ENCODE peak calls at places on chromosomes 5 and 9, in seven cellular contexts. D is A673, P is cardiac muscle cell, K is Panc1, I is H1, R is adrenal gland, Z is small intestine. V is an unnamed sample. For H3K36me3 and H3K9me3, the result is how much of the 10 kb centered on the place peaks cover.

GRCh38 chr9:124708070-124708469 is 63.0 kb downstream of the NR6A1 start:
- DNase-seq in D (no peak), P (no peak), K (no peak), I (no peak), R (no peak), Z (peak), V (no peak)

GRCh38 chr9:108476574-108476973 is 379.2 kb downstream of the ACTL7B start:
- DNase-seq in D (no peak), P (no peak), K (no peak), I (no peak), R (no peak), Z (no peak), V (no peak)

GRCh38 chr5:21688655-21689054 is 1164.5 kb downstream of the CDH12 start:
- DNase-seq in D (no peak), P (peak), K (no peak), I (no peak), R (no peak), Z (no peak), V (no peak)

GRCh38 chr9:841371-842209 is at the start of gene DMRT1:
- DNase-seq in D (no peak), P (no peak), K (no peak), I (peak), R (no peak), Z (no peak), V (peak)

GRCh38 chr9:77922587-77922986 is 109.0 kb downstream of the GNAQ start:
- DNase-seq in D (no peak), P (peak), K (no peak), I (no peak), R (no peak), Z (no peak), V (no peak)

GRCh38 chr5:142627371-142628217 is 58.3 kb downstream of the FGF1 start:
- DNase-seq in D (no peak), P (no peak), K (no peak), I (no peak), R (no peak), Z (no peak), V (no peak)

GRCh38 chr9:124133752-124134151 is 122.2 kb downstream of the LHX2 start:
- DNase-seq in D (no peak), P (peak), K (no peak), I (no peak), R (peak), Z (peak), V (no peak)

GRCh38 chr5:152113401-152113800 is 188.8 kb upstream of the GLRA1 start:
- DNase-seq in D (no peak), P (no peak), K (no peak), I (no peak), R (no peak), Z (no peak), V (no peak)

GRCh38 chr5:151470440-151470839 is 23.0 kb downstream of the SLC36A1 start:
- DNase-seq in D (no peak), P (peak), K (no peak), I (no peak), R (no peak), Z (no peak), V (no peak)

GRCh38 chr5:133861161-133861737 is 107.2 kb downstream of the C5orf15 start:
- DNase-seq in D (no peak), P (no peak), K (no peak), I (no peak), R (no peak), Z (no peak), V (no peak)

GRCh38 chr5:120327180-120327579 is 136.9 kb upstream of the PRR16 start:
- DNase-seq in D (peak), P (peak), K (no peak), I (no peak), R (no peak), Z (no peak), V (no peak)

GRCh38 chr9:134418986-134419683 is 92.9 kb downstream of the RXRA start:
- DNase-seq in D (no peak), P (no peak), K (no peak), I (no peak), R (peak), Z (no peak), V (no peak)

GRCh38 chr9:20491612-20492011 is 130.7 kb downstream of the MLLT3 start:
- DNase-seq in D (no peak), P (no peak), K (no peak), I (no peak), R (no peak), Z (no peak), V (no peak)

GRCh38 chr5:84014966-84015365 is 294.3 kb upstream of the HAPLN1 start:
- DNase-seq in D (no peak), P (no peak), K (no peak), I (no peak), R (no peak), Z (no peak), V (no peak)

GRCh38 chr5:154593091-154593490 is 115.1 kb upstream of the HAND1 start:
- DNase-seq in D (no peak), P (peak), K (no peak), I (no peak), R (no peak), Z (no peak), V (peak)

GRCh38 chr9:104868687-104869404 is 59.1 kb downstream of the ABCA1 start:
- DNase-seq in D (peak), P (peak), K (no peak), I (peak), R (peak), Z (no peak), V (peak)

GRCh38 chr5:175836741-175837729 is 34.3 kb upstream of the CPLX2 start:
- DNase-seq in D (no peak), P (no peak), K (no peak), I (no peak), R (no peak), Z (no peak), V (no peak)

GRCh38 chr9:36499156-36499886 is 73.4 kb upstream of the MELK start:
- DNase-seq in D (no peak), P (no peak), K (no peak), I (no peak), R (no peak), Z (no peak), V (no peak)

GRCh38 chr9:89482056-89482784 is 15.7 kb downstream of the SEMA4D start:
- DNase-seq in D (no peak), P (no peak), K (no peak), I (no peak), R (no peak), Z (no peak), V (no peak)

GRCh38 chr9:4084440-4084818 is 215.4 kb downstream of the GLIS3 start:
- DNase-seq in D (no peak), P (peak), K (no peak), I (no peak), R (no peak), Z (peak), V (no peak)

GRCh38 chr9:613771-614347 is 227.6 kb upstream of the DMRT1 start:
- DNase-seq in D (peak), P (peak), K (peak), I (peak), R (peak), Z (peak), V (peak)

GRCh38 chr5:65262094-65262493 is 219.6 kb downstream of the ADAMTS6 start:
- DNase-seq in D (peak), P (peak), K (no peak), I (no peak), R (peak), Z (no peak), V (no peak)

GRCh38 chr9:91214086-91214485 is 147.6 kb downstream of the AUH start:
- DNase-seq in D (peak), P (peak), K (no peak), I (no peak), R (no peak), Z (no peak), V (no peak)

GRCh38 chr5:96584712-96585111 is 77.5 kb upstream of the CAST start:
- DNase-seq in D (no peak), P (no peak), K (no peak), I (no peak), R (peak), Z (no peak), V (no peak)

GRCh38 chr5:138568061-138568824 is 7.0 kb downstream of the HSPA9 start:
- DNase-seq in D (no peak), P (no peak), K (no peak), I (no peak), R (no peak), Z (no peak), V (peak)

GRCh38 chr5:43623048-43623447 is 20.1 kb downstream of the NNT start:
- DNase-seq in D (no peak), P (no peak), K (no peak), I (no peak), R (no peak), Z (no peak), V (no peak)

GRCh38 chr5:107576736-107577440 is 93.8 kb downstream of the EFNA5 start:
- DNase-seq in D (no peak), P (peak), K (no peak), I (no peak), R (no peak), Z (no peak), V (no peak)

GRCh38 chr9:97109194-97109811 is 70.4 kb upstream of the CTSV start:
- DNase-seq in D (peak), P (peak), K (peak), I (peak), R (peak), Z (peak), V (peak)

GRCh38 chr5:150503977-150504620 is 3.8 kb upstream of the NDST1 start:
- DNase-seq in D (no peak), P (peak), K (no peak), I (no peak), R (peak), Z (peak), V (peak)

GRCh38 chr5:170701321-170701720 is 82.2 kb upstream of the GABRP start:
- DNase-seq in D (peak), P (no peak), K (no peak), I (no peak), R (no peak), Z (no peak), V (no peak)

GRCh38 chr9:21994996-21995651 is 533 bp downstream of the CDKN2B-AS1 start:
- DNase-seq in D (no peak), P (peak), K (no peak), I (peak), R (peak), Z (peak), V (no peak)
- H3K4me3 ChIP-seq in D (no peak), P (peak), K (peak), I (peak), R (peak), Z (peak), V (no peak)

GRCh38 chr9:37503736-37504135 is 18.0 kb downstream of the POLR1E start:
- DNase-seq in D (no peak), P (peak), K (no peak), I (no peak), R (peak), Z (peak), V (no peak)
- H3K36me3 ChIP-seq in D (half or more), P (under half), K (under half), I (under half), R (under half), Z (under half), V (half or more)

GRCh38 chr5:140764177-140765020 is 21.5 kb upstream of the PCDHA1 start:
- DNase-seq in D (no peak), P (no peak), K (no peak), I (no peak), R (no peak), Z (no peak), V (no peak)

DNA sequence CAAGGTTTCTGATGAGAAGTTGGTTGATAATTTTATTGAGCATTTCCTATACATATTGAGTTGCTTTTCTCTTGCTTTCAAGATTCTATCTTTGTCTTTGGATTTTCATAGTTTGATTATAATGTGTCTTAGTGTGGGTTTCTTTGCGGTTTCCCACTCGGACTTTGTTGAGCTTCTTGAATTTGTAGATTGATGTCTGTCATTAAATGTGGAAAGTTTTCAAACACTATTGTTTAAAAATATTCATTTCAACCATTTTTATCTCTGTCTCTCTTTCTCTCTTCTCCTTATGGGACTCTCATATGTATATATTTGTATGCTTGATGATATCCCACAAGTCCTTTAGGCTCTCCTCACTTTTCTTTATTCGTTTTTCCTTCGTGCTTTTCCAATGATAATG is 18.5 kb upstream of the PCDHA1 start:
- DNase-seq in D (no peak), P (no peak), K (no peak), I (no peak), R (no peak), Z (no peak), V (no peak)
- H3K9me3 ChIP-seq in D (half or more), P (under half), K (half or more), I (half or more), R (under half), Z (under half), V (half or more)

DNA sequence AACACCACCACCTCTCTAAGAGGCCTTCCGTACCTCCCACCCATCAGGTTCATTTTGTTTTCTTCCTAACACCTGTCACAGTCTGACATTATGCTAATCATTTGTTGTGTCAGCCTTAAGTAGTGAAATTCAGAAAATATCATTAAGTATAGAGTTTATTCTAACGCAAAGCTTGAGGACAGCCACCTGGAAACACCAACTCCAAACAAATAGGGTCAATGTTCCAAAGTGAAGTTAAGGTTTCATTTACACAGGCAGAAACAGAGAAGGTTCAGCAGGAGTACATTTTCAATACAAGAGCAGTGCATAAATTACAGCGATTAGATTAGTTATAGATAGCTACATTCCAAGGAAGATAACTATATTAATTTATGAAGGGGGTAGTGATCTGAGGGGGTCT is 1.3 kb upstream of the SMC5 start:
- DNase-seq in D (no peak), P (no peak), K (no peak), I (no peak), R (no peak), Z (peak), V (no peak)
- H3K4me3 ChIP-seq in D (peak), P (no peak), K (peak), I (no peak), R (no peak), Z (no peak), V (peak)

DNA sequence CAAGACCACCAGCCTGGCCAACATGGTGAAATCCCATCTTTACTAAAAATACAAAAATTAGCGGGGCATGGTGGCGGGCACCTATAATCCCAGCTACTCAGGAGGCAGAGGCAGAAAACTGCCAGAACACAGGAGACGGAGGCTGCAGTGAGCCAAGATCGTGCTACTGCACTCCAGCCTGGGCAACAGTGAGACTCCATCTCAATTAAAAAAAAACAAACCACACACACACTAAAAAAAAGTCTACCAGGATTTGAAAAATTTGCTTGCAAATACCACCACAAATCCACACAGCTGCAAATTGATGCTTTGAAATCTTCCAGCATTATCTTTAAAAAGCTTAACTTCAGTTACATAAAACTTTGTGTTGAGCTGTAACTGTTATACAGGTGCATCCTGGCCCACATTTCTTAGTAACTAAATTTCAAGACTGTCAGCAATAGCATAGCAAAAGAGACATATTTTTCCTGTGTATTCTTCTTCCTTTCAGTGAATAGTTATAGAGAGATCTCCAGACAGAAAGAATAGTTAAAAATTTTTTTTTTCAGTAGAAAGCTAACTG is 6.8 kb downstream of the CHD1 start:
- DNase-seq in D (no peak), P (no peak), K (no peak), I (no peak), R (no peak), Z (no peak), V (no peak)
- H3K36me3 ChIP-seq in D (half or more), P (under half), K (under half), I (under half), R (under half), Z (under half), V (half or more)

V was measured in MG63.